ENCODE peak calls at places on chromosomes 1 and 21, in six cellular contexts. M is H9, A is tibial nerve, H is tibial artery, W is lower lobe of right lung, E is body of pancreas. C is an unnamed sample.

GRCh38 chr1:207240325-207241095 is 81.0 kb upstream of the CD55 start:
- DNase-seq in M (no peak), A (no peak), H (no peak), W (no peak), E (no peak), C (no peak)

GRCh38 chr1:10975567-10976326 is 36.7 kb upstream of the TARDBP start:
- DNase-seq in M (no peak), A (peak), H (no peak), W (no peak), E (peak), C (peak)

GRCh38 chr1:200405273-200405672 is 4.6 kb downstream of the ZNF281 start:
- DNase-seq in M (no peak), A (no peak), H (no peak), W (no peak), E (no peak), C (no peak)

GRCh38 chr1:201898240-201898894 is 9.7 kb downstream of the SHISA4 start:
- DNase-seq in M (no peak), A (no peak), H (no peak), W (no peak), E (no peak), C (no peak)

GRCh38 chr1:236535656-236536293 is 12.0 kb downstream of the LGALS8 start:
- DNase-seq in M (no peak), A (no peak), H (no peak), W (no peak), E (no peak), C (no peak)

GRCh38 chr1:62263006-62263812 is 56.0 kb downstream of the KANK4 start:
- DNase-seq in M (no peak), A (no peak), H (no peak), W (no peak), E (no peak), C (no peak)

GRCh38 chr1:192632641-192633532 is 3.1 kb upstream of the RGS13 start:
- DNase-seq in M (no peak), A (no peak), H (no peak), W (no peak), E (no peak), C (no peak)

GRCh38 chr1:41822865-41823264 is 95.9 kb downstream of the HIVEP3 start:
- DNase-seq in M (no peak), A (no peak), H (no peak), W (no peak), E (no peak), C (no peak)

GRCh38 chr1:224333939-224334701 is 4.1 kb upstream of the NVL start:
- DNase-seq in M (no peak), A (no peak), H (no peak), W (no peak), E (no peak), C (no peak)

GRCh38 chr1:163072658-163073057 is 3.5 kb downstream of the RGS4 start:
- DNase-seq in M (no peak), A (no peak), H (no peak), W (no peak), E (no peak), C (no peak)

GRCh38 chr1:66416295-66416694 is 117.7 kb upstream of the SGIP1 start:
- DNase-seq in M (no peak), A (no peak), H (no peak), W (no peak), E (no peak), C (no peak)

GRCh38 chr1:12615916-12616708 is 1.9 kb downstream of the DHRS3 start:
- DNase-seq in M (peak), A (peak), H (peak), W (peak), E (peak), C (no peak)

GRCh38 chr1:168092566-168093355 is 44.0 kb downstream of the GPR161 start:
- DNase-seq in M (peak), A (no peak), H (no peak), W (no peak), E (peak), C (no peak)

GRCh38 chr1:37765937-37766664 is 1.2 kb upstream of the EPHA10 start:
- DNase-seq in M (peak), A (no peak), H (no peak), W (no peak), E (no peak), C (no peak)

GRCh38 chr21:38921511-38922215 is 115.9 kb downstream of the ETS2 start:
- DNase-seq in M (no peak), A (no peak), H (no peak), W (no peak), E (no peak), C (no peak)

GRCh38 chr1:116425987-116426386 is 52.9 kb downstream of the ATP1A1 start:
- DNase-seq in M (no peak), A (no peak), H (no peak), W (no peak), E (no peak), C (no peak)

GRCh38 chr1:214445846-214446614 is 105.4 kb downstream of the PTPN14 start:
- DNase-seq in M (no peak), A (no peak), H (no peak), W (no peak), E (no peak), C (no peak)

GRCh38 chr1:6100801-6101783 is 55.4 kb downstream of the KCNAB2 start:
- DNase-seq in M (no peak), A (no peak), H (no peak), W (peak), E (peak), C (no peak)

GRCh38 chr1:241531195-241532172 is 694 bp upstream of the KMO start:
- DNase-seq in M (no peak), A (no peak), H (no peak), W (no peak), E (no peak), C (no peak)

GRCh38 chr1:220666349-220666748 is 23.8 kb upstream of the C1orf115 start:
- DNase-seq in M (no peak), A (no peak), H (no peak), W (no peak), E (no peak), C (no peak)

GRCh38 chr1:224433671-224434446 is 738 bp downstream of the WDR26 start:
- DNase-seq in M (peak), A (peak), H (peak), W (peak), E (peak), C (peak)

GRCh38 chr1:168112673-168113305 is 23.9 kb downstream of the GPR161 start:
- DNase-seq in M (no peak), A (no peak), H (no peak), W (no peak), E (peak), C (no peak)

GRCh38 chr1:36128126-36128904 is 3.3 kb upstream of the COL8A2 start:
- DNase-seq in M (no peak), A (no peak), H (no peak), W (no peak), E (no peak), C (no peak)

DNA sequence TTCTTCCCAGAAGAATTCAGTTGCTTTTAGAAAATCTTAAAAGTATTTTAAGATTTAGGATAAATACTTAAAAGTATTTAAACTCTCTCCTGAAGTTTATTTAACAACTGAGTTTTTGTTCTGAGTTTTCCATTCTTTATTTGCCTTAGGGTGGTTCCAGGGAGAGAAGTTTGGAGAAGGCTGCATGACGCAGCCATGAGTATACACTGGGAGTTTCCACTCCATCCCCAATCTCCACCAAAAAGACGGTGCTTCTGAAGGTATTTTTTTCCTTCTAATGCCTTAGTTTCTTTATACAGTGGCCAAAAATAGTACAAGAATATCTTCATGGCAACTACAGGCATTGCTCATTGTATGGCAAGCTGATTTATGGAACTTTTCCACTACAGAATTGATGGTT is 122.7 kb downstream of the ST6GALNAC5 start:
- DNase-seq in M (no peak), A (no peak), H (no peak), W (no peak), E (no peak), C (no peak)
- H3K27ac ChIP-seq in M (no peak), A (no peak), H (no peak), W (no peak), E (no peak), C (no peak)

DNA sequence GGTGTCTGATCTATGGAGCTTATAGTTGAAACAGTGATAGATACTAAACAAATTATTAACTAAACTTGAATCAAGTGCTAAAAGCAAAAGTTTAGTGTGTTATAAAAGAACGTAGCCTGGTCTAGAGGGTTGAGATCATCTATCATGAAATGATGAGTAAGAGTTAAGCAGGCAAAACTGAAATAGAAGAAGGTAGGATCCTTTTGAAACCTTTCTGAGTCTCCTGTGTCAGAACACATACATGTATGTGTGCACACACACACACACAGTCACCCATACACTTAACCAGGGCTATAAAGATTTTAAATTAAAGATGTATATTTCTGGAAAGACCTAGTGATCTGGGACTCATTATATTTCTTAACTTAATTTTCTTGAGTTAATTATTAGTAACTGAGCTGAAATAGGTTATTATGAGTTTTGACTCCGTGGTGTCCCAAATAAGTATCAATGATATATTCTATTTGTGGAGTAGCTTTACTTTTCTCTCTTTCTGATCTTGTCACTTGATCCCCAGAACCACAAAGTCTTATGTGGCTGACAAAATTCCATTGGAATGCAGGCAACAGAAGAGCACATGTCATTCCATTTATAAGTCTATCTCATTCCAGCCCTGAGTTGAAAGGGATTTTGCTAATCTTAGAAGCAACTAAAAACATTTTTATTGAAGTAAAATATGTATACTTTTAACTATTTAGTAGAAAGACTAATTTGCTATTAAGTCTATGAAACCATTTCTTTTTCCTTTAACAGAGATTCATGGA is 70.7 kb downstream of the PRRX1 start:
- DNase-seq in M (no peak), A (no peak), H (no peak), W (no peak), E (no peak), C (no peak)
- H3K27ac ChIP-seq in M (no peak), A (no peak), H (peak), W (no peak), E (no peak), C (no peak)

GRCh38 chr1:156660752-156661112 is 16.5 kb downstream of the NES start:
- DNase-seq in M (no peak), A (no peak), H (no peak), W (no peak), E (no peak), C (no peak)
- H3K27ac ChIP-seq in M (peak), A (peak), H (peak), W (peak), E (peak), C (peak)

GRCh38 chr1:980137-980571 is 1.7 kb downstream of the PERM1 start:
- DNase-seq in M (no peak), A (no peak), H (no peak), W (no peak), E (peak), C (no peak)
- H3K27ac ChIP-seq in M (no peak), A (no peak), H (no peak), W (no peak), E (no peak), C (no peak)

DNA sequence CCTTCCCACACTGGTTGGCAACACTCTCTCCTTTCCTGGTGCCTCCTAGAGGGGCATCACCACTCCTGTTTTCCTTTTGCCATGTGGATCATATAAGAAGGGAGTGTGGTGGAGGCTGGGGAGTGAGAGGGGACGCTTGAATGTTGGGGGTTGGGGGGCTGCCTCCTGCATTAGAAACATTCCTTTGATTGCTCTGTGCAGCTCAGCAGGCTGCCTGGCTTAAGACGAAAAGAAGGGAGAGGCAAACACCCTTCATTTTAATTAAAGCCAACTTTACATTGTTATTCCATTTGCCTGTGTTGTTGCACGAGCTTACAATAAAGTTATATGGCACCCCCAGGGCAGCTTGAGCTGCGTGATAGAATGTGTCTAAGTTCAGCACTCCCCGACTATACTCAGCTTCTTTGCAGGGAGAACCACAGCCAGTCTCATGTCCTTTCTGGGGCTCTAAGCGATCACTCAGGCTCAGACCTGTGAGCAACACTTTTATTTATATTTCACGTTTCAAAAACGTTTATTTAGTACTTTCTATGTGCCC is 57.4 kb downstream of the FOXD2 start:
- DNase-seq in M (no peak), A (no peak), H (no peak), W (no peak), E (no peak), C (no peak)
- H3K27ac ChIP-seq in M (no peak), A (no peak), H (no peak), W (no peak), E (no peak), C (no peak)

DNA sequence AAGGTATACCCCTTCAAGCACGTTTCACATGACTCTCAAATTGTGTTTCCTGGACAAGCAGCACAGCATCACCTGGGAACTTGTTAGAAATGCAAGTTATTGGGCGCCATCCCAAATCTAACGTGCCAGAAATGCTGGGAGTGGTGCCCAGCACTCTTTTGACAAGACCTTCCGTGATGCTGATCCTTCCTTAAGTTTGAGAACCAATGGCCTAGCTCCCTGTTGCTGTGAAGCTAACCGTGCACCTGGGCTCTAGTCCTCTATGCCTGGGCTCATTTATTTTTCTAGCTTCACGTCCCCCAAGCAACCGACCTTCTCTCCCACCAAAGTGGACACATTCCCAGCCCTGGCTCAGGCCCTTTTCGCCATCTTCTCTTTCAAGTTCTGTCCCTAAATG is 4.3 kb downstream of the BEST4 start:
- DNase-seq in M (no peak), A (no peak), H (no peak), W (no peak), E (peak), C (no peak)
- H3K27ac ChIP-seq in M (no peak), A (peak), H (peak), W (peak), E (no peak), C (peak)

DNA sequence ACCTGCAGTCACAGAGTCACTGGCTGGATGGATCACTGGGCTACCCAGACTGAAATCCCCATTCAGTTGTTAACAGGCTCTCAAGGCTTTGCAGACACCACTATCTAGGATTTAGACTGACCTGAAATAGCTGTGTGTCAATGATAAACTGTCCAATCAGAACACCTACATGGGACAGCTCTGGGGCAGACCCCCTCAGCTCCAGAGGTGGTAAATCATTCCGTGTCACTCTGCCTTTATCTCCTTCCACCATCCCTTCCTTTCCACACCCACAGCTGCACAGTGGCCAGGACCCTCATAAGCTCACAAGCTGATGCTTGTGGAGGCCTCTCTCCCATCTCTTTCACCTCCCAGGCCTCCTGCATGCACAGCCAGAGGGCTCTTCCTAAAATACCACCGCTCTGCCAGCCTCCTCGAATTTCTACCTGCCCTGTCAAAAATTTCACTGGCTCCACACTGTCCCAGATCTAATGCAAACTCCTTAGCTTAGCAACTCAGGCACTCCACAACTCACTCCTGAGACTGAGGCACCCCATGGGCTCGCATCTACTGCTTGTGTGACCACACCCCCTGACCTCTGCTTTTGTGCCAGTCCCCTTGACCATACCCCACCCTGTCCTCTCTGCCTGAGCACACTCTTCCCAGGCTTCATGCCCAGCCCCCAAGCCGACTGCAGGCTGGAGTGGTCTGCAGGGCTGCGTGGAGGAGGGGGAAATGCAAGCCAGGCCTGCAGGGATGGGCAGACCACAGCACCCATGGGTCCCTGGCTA is 5.8 kb downstream of the CAPZB start:
- DNase-seq in M (no peak), A (no peak), H (no peak), W (no peak), E (no peak), C (no peak)
- H3K27ac ChIP-seq in M (no peak), A (no peak), H (peak), W (peak), E (no peak), C (no peak)

GRCh38 chr21:28540514-28540913 is 452.2 kb downstream of the LTN1 start:
- DNase-seq in M (no peak), A (no peak), H (no peak), W (no peak), E (no peak), C (no peak)
- H3K27ac ChIP-seq in M (no peak), A (no peak), H (no peak), W (no peak), E (no peak), C (no peak)

GRCh38 chr1:110235181-110235838 is 25.2 kb downstream of the KCNC4 start:
- DNase-seq in M (no peak), A (no peak), H (no peak), W (no peak), E (peak), C (no peak)
- H3K27ac ChIP-seq in M (no peak), A (no peak), H (no peak), W (no peak), E (peak), C (no peak)